ENCODE peak calls at places on chromosomes 5 and 9, in seven cellular contexts. D is ascending aorta, W is GM12865, T is RWPE1, V is progenitor cell of endocrine pancreas, F is astrocyte of the cerebellum, X is AG09309. Q is an unnamed sample.

GRCh38 chr5:1551426-1551825 is 27.7 kb upstream of the LPCAT1 start:
- DNase-seq in D (no peak), W (no peak), T (no peak), V (no peak), F (no peak), X (no peak), Q (no peak)

GRCh38 chr9:97853844-97854695 is 1.0 kb downstream of the FOXE1 start:
- DNase-seq in D (peak; percentile 63), W (no peak), T (peak; percentile 45), V (no peak), F (no peak), X (no peak), Q (peak; percentile 37)

GRCh38 chr9:89805726-89806125 is 200.9 kb downstream of the GADD45G start:
- DNase-seq in D (peak; percentile 48), W (no peak), T (no peak), V (no peak), F (no peak), X (no peak), Q (peak; percentile 31)

GRCh38 chr9:128495804-128496417 is 8.6 kb upstream of the GLE1 start:
- DNase-seq in D (no peak), W (no peak), T (no peak), V (no peak), F (no peak), X (no peak), Q (peak; percentile 3)

GRCh38 chr5:140131967-140132409 is 6.3 kb downstream of the IGIP start:
- DNase-seq in D (no peak), W (peak; percentile 19), T (peak; percentile 96), V (no peak), F (peak; percentile 90), X (peak; percentile 83), Q (peak; percentile 96)

GRCh38 chr5:87650284-87650683 is 237.6 kb upstream of the CCNH start:
- DNase-seq in D (no peak), W (no peak), T (peak; percentile 15), V (no peak), F (peak; percentile 4), X (no peak), Q (peak; percentile 57)

GRCh38 chr5:51495672-51496071 is 112.4 kb downstream of the ISL1 start:
- DNase-seq in D (no peak), W (no peak), T (peak; percentile 80), V (no peak), F (peak; percentile 11), X (no peak), Q (no peak)

GRCh38 chr5:33372721-33373120 is 68.0 kb upstream of the TARS1 start:
- DNase-seq in D (no peak), W (no peak), T (no peak), V (no peak), F (no peak), X (no peak), Q (peak; percentile 74)

GRCh38 chr9:127131871-127132270 is 9.4 kb upstream of the ANGPTL2 start:
- DNase-seq in D (peak; percentile 62), W (no peak), T (peak; percentile 74), V (no peak), F (no peak), X (peak; percentile 44), Q (peak; percentile 86)

GRCh38 chr9:137275203-137275936 is 2.2 kb upstream of the TOR4A start:
- DNase-seq in D (no peak), W (no peak), T (no peak), V (no peak), F (no peak), X (no peak), Q (no peak)

GRCh38 chr9:108270041-108270440 is 585.7 kb downstream of the ACTL7B start:
- DNase-seq in D (no peak), W (peak; percentile 18), T (peak; percentile 56), V (no peak), F (no peak), X (no peak), Q (no peak)
- TF ChIP-seq CTCF in D (no peak), W (no peak), T (no peak), V (no peak), F (no peak), X (no peak), Q (no peak)

GRCh38 chr5:172452398-172453205 is 1.7 kb downstream of the SH3PXD2B start:
- DNase-seq in D (peak; percentile 87), W (peak; percentile 15), T (peak; percentile 48), V (no peak), F (peak; percentile 54), X (peak; percentile 39), Q (peak; percentile 74)
- TF ChIP-seq CTCF in D (peak; percentile 21), W (peak; percentile 26), T (no peak), V (no peak), F (peak; percentile 9), X (peak; percentile 7), Q (peak; percentile 22)

GRCh38 chr5:177295929-177296328 is 7.6 kb downstream of the RAB24 start:
- DNase-seq in D (no peak), W (no peak), T (no peak), V (no peak), F (no peak), X (no peak), Q (no peak)
- TF ChIP-seq CTCF in D (no peak), W (no peak), T (no peak), V (no peak), F (no peak), X (no peak), Q (no peak)

GRCh38 chr9:112748041-112748440 is 2.5 kb upstream of the SNX30 start:
- DNase-seq in D (no peak), W (no peak), T (no peak), V (no peak), F (no peak), X (no peak), Q (no peak)

GRCh38 chr9:112751059-112751795 is 667 bp downstream of the SNX30 start:
- DNase-seq in D (peak; percentile 75), W (peak; percentile 68), T (peak; percentile 81), V (peak; percentile 36), F (peak; percentile 73), X (no peak), Q (peak; percentile 72)

GRCh38 chr9:112752334-112753110 is 2.0 kb downstream of the SNX30 start:
- DNase-seq in D (no peak), W (no peak), T (no peak), V (no peak), F (no peak), X (no peak), Q (no peak)

GRCh38 chr9:112750767-112751058 is 153 bp downstream of the SNX30 start:
- DNase-seq in D (no peak), W (no peak), T (no peak), V (no peak), F (no peak), X (no peak), Q (no peak)

GRCh38 chr9:112750111-112750766 is at the start of gene SNX30:
- DNase-seq in D (peak; percentile 95), W (peak; percentile 92), T (peak; percentile 98), V (peak; percentile 78), F (peak; percentile 52), X (no peak), Q (peak; percentile 81)
- TF ChIP-seq CTCF in D (no peak), W (no peak), T (no peak), V (no peak), F (no peak), X (no peak), Q (no peak)

DNA sequence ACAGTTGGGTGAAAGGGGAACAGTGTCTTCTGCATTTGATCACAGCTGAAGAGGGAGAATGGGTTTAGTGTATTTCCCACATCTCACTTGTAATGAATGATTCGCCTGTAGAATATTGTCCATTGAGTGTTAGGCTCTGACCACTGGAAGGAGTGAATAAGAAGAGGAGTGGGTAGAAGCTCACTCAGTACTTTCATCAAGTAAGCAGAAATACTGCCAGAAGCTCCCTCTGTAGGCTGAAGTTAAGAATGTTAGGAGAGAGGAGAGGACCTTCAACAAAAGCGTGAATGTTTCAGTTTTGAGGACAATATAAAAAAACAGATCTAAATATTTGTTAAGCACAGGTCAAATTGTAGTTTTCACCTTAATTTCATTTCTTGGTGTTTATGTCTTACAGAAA is 27.5 kb downstream of the FSD1L start:
- DNase-seq in D (no peak), W (peak; percentile 8), T (no peak), V (no peak), F (peak; percentile 28), X (no peak), Q (peak; percentile 56)
- TF ChIP-seq CTCF in D (no peak), W (peak; percentile 6), T (peak; percentile 25), V (peak; percentile 56), F (peak; percentile 62), X (peak; percentile 43), Q (peak; percentile 51)

DNA sequence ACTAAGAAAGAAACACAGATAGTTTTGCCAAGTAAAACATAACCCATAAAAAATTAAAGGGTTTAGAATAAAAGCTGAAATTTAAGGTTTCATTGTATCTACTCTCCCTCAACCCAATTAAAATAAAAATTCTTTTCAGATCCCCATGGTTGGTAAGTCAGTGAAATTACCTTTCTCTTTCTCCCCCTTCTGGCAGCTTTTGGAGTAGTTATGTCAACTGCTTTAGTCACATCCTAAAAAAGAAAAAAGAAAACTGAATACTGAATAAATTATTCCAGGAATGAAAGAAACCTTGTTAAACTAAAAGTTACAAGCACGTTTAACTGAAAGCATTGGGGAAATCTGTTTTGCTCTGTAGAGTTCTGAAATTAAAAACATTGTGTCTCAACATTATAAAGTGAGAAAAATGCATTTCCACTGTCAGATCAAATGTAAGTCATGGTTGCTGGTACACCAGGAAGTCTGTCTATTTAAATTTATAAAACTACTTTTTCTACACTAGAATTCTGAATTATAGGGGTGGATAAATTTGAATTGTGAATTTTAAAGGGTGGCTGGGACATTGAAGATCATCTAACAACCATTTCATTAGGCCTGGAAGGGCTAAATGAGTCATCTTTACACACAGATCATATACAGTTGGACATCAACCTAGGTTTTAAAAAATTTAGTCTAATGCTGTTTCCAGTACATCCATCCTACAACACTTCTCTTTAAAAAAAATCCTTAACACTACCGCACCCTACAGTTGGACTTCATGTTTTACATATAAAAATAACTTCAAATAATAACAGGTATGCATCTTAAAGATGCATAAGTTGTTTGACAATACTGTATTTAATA is 24.7 kb downstream of the PSIP1 start:
- DNase-seq in D (no peak), W (peak; percentile 15), T (peak; percentile 19), V (no peak), F (no peak), X (no peak), Q (peak; percentile 35)
- TF ChIP-seq CTCF in D (peak; percentile 32), W (peak; percentile 21), T (peak; percentile 68), V (peak; percentile 52), F (peak; percentile 52), X (peak; percentile 52), Q (peak; percentile 55)

DNA sequence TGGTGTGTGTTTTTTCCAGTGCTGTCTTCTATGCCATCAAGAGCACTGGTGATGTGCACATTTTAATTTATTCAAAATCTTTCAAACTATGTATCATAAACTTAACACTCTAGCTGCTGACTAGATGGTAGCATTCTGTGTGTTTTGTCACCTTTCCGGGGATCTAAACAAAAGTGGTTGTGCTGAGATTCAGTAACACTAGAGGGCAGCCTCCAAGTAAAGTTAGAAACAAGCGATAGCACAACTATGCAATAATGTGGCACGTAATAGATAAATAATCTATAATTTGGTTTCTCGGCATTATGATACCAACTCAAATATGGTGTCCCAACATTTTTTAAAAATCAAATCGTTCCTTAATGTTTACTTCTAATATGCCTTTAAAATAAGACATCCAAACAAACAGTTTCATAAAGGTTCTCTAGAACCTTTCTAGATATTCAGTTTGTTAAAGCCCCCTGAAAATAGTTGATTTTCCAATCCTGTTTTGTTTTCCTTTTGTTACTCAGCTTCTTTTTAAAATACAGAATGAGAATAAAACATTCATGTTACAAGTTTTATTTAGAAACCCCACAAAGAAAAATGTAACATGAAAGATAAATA is 16.9 kb downstream of the SEMA6A start:
- DNase-seq in D (no peak), W (peak; percentile 55), T (no peak), V (no peak), F (no peak), X (no peak), Q (peak; percentile 38)
- TF ChIP-seq CTCF in D (peak; percentile 21), W (peak; percentile 51), T (peak; percentile 63), V (peak; percentile 60), F (peak; percentile 74), X (peak; percentile 54), Q (peak; percentile 67)

Q was measured in fibroblast of mammary gland.